ENCODE peak calls at places on chromosomes 16 and 17, in four cellular contexts. Y is HL-60, M is HFF-Myc, L is WTC11. K is an unnamed sample.

GRCh38 chr17:58153046-58153445 is 4.9 kb downstream of the OR4D1 start:
- DNase-seq in Y (no peak), M (no peak), L (no peak), K (no peak)

GRCh38 chr17:40958086-40958953 is 8.4 kb downstream of the KRT39 start:
- DNase-seq in Y (no peak), M (no peak), L (no peak), K (no peak)

GRCh38 chr16:10941127-10941933 is 938 bp downstream of the DEXI start:
- DNase-seq in Y (no peak), M (no peak), L (no peak), K (no peak)

GRCh38 chr17:4270746-4271145 is 7.0 kb upstream of the ANKFY1 start:
- DNase-seq in Y (no peak), M (no peak), L (no peak), K (no peak)

GRCh38 chr17:19716108-19717030 is at the start of gene SLC47A2:
- DNase-seq in Y (no peak), M (no peak), L (no peak), K (no peak)

GRCh38 chr17:75720656-75721462 is at the start of gene ITGB4:
- DNase-seq in Y (peak), M (no peak), L (peak), K (no peak)

GRCh38 chr16:81553080-81553813 is 108.6 kb downstream of the CMIP start:
- DNase-seq in Y (no peak), M (no peak), L (no peak), K (no peak)

GRCh38 chr16:35134471-35134870 is 1675.1 kb downstream of the TP53TG3F start:
- DNase-seq in Y (no peak), M (no peak), L (no peak), K (no peak)

GRCh38 chr16:63100082-63100481 is 1063.8 kb upstream of the CDH8 start:
- DNase-seq in Y (no peak), M (no peak), L (no peak), K (no peak)

GRCh38 chr16:19223235-19223847 is 55.3 kb downstream of the SYT17 start:
- DNase-seq in Y (no peak), M (peak), L (peak), K (no peak)

GRCh38 chr16:28112908-28113307 is 49.4 kb upstream of the GSG1L start:
- DNase-seq in Y (no peak), M (no peak), L (no peak), K (no peak)

GRCh38 chr17:77371117-77371887 is 230.5 kb downstream of the SEC14L1 start:
- DNase-seq in Y (no peak), M (no peak), L (no peak), K (no peak)

GRCh38 chr17:63474174-63474913 is 2.5 kb upstream of the ACE start:
- DNase-seq in Y (no peak), M (no peak), L (no peak), K (no peak)

GRCh38 chr17:74633261-74633783 is 9.8 kb upstream of the CD300E start:
- DNase-seq in Y (no peak), M (no peak), L (no peak), K (no peak)

GRCh38 chr16:8665529-8665928 is 8.9 kb upstream of the ABAT start:
- DNase-seq in Y (no peak), M (no peak), L (peak), K (no peak)

GRCh38 chr16:53071748-53072301 is 17.0 kb downstream of the CHD9 start:
- DNase-seq in Y (no peak), M (no peak), L (no peak), K (no peak)

GRCh38 chr16:746637-747036 is 5.8 kb upstream of the CIAO3 start:
- DNase-seq in Y (no peak), M (no peak), L (no peak), K (no peak)

GRCh38 chr16:48321307-48322036 is 63.7 kb downstream of the SIAH1 start:
- DNase-seq in Y (no peak), M (no peak), L (no peak), K (no peak)

GRCh38 chr17:81977211-81978091 is at the start of gene ASPSCR1:
- DNase-seq in Y (peak), M (peak), L (peak), K (peak)
- TF ChIP-seq CTCF in Y (no peak), M (no peak), L (no peak), K (no peak)

DNA sequence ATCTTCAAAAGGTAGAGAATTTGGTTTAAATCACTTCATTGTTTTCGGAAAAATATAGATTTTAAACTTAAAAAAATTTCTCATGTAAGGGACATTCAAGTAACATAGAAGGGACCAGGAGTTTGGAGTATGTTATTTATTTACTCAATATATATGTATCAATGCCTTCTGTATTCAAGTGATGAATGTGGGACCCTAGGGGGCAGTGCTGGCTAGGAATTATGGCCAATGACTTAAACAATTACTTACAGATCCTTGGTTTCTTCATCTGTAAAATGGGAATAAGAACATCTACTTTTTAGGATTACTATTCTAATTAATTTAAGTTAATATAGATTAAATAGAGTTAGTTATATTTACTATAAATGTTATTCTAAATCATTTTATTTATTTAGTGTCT is 886.3 kb upstream of the RBFOX1 start:
- DNase-seq in Y (no peak), M (no peak), L (no peak), K (no peak)
- TF ChIP-seq CTCF in Y (no peak), M (no peak), L (no peak), K (no peak)

GRCh38 chr16:51596247-51596646 is 445.2 kb upstream of the SALL1 start:
- DNase-seq in Y (no peak), M (no peak), L (no peak), K (no peak)

GRCh38 chr16:51592535-51592934 is 441.5 kb upstream of the SALL1 start:
- DNase-seq in Y (no peak), M (no peak), L (no peak), K (no peak)

GRCh38 chr16:51592013-51592501 is 441.0 kb upstream of the SALL1 start:
- DNase-seq in Y (no peak), M (no peak), L (no peak), K (no peak)

GRCh38 chr16:51591480-51591879 is 440.4 kb upstream of the SALL1 start:
- DNase-seq in Y (no peak), M (no peak), L (no peak), K (no peak)
- TF ChIP-seq CTCF in Y (no peak), M (no peak), L (no peak), K (no peak)

GRCh38 chr16:67372664-67373063 is 20.6 kb downstream of the TPPP3 start:
- DNase-seq in Y (no peak), M (peak), L (no peak), K (peak)
- TF ChIP-seq CTCF in Y (peak), M (peak), L (no peak), K (peak)

DNA sequence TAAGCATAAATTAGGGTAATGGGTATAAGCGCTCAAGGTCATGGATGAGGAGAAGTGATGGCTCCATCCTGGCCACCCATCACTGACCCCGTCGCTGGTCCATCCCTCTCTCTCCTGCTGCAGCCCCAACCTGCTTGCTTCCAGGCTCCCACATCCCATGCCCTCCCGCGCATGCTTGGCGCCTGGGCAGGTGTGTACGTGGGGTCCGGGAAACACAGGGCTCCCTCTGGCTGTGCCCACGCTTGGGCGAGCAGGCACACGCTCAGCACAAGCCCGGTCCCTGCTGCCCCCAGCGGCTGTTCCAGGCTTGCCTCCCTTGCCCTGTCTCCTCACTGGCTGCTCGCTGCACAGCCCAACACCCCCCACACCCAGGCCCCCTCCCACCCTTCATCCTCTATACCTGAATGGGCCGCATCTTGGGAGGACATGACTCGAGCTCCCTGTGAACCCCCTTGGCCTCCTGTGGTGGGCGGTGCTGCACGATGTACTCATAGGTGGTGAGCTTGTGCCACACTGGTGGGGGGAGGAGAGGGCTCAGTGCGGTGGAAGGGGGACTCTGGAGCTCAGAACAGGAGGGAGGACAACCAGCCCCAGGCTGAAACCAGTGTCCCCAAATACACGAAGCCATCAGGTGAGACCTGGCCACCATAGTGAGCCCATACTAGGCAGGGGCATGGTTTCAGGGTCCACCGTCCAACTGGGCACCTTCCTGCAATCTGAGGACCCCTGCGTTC is 4.7 kb upstream of the TPPP3 start:
- DNase-seq in Y (no peak), M (no peak), L (no peak), K (no peak)
- TF ChIP-seq CTCF in Y (no peak), M (no peak), L (no peak), K (no peak)

GRCh38 chr17:66373944-66374817 is 71.8 kb downstream of the PRKCA start:
- DNase-seq in Y (no peak), M (no peak), L (no peak), K (no peak)
- TF ChIP-seq CTCF in Y (no peak), M (no peak), L (no peak), K (no peak)